ENCODE peak calls at places on chromosomes 12 and 14, in ten cellular contexts. B, N, R, X, P, T, E, L, J and A are unnamed samples.

GRCh38 chr14:60323199-60323891 is 74.3 kb downstream of the PPM1A start:
- DNase-seq in P (no peak), X (no peak), R (no peak), J (no peak), N (no peak), B (no peak), E (peak), L (no peak), T (no peak), A (no peak)

GRCh38 chr12:30914986-30915591 is 11.5 kb upstream of the TSPAN11 start:
- DNase-seq in R (no peak), B (no peak), X (no peak), N (no peak), J (no peak), E (no peak), L (no peak), P (no peak), T (no peak), A (no peak)

GRCh38 chr14:72607386-72608125 is 286.3 kb downstream of the DPF3 start:
- DNase-seq in P (no peak), X (peak), E (no peak), L (no peak), B (no peak), N (no peak), T (no peak), R (no peak), J (no peak), A (peak)

GRCh38 chr14:59695198-59695597 is 118.6 kb upstream of the CCDC175 start:
- DNase-seq in X (no peak), E (no peak), T (no peak), L (peak), P (no peak), R (no peak), B (no peak), J (no peak), N (no peak), A (no peak)

GRCh38 chr14:86799244-86799647 is 1193.7 kb downstream of the GALC start:
- DNase-seq in J (no peak), L (no peak), P (peak), B (no peak), E (peak), R (no peak), T (no peak), X (peak), N (peak), A (peak)

GRCh38 chr14:39266589-39266870 is 32.8 kb downstream of the MIA2 start:
- DNase-seq in B (no peak), L (peak), J (peak), T (no peak), N (no peak), P (no peak), E (no peak), R (peak), X (peak), A (no peak)

GRCh38 chr12:1618489-1618888 is 10.5 kb upstream of the WNT5B start:
- DNase-seq in B (no peak), L (no peak), J (no peak), X (no peak), P (no peak), R (no peak), E (no peak), T (no peak), N (no peak), A (peak)

GRCh38 chr12:56999456-56999855 is 6.9 kb downstream of the ZBTB39 start:
- DNase-seq in P (no peak), B (no peak), E (peak), X (peak), N (no peak), L (no peak), T (no peak), J (no peak), R (no peak), A (no peak)

GRCh38 chr12:14913381-14913781 is 25.0 kb downstream of the ERP27 start:
- DNase-seq in N (no peak), E (peak), J (no peak), X (no peak), T (no peak), P (no peak), L (no peak), R (no peak), B (no peak), A (no peak)

GRCh38 chr12:80632835-80633234 is 74.6 kb upstream of the MYF6 start:
- DNase-seq in N (no peak), R (no peak), E (peak), J (no peak), B (peak), T (peak), P (no peak), X (peak), L (no peak), A (no peak)

GRCh38 chr14:91246051-91246852 is 1.7 kb upstream of the GPR68 start:
- DNase-seq in N (no peak), P (no peak), T (no peak), X (no peak), B (no peak), E (no peak), L (no peak), R (no peak), J (no peak), A (no peak)

GRCh38 chr14:36365766-36366165 is 45.3 kb upstream of the MBIP start:
- DNase-seq in N (no peak), J (no peak), L (no peak), B (no peak), E (no peak), R (no peak), T (no peak), X (no peak), P (no peak), A (no peak)

GRCh38 chr14:31024577-31025334 is 693 bp upstream of the AP4S1 start:
- DNase-seq in B (no peak), T (no peak), L (no peak), E (peak), X (peak), N (no peak), J (no peak), P (no peak), R (no peak), A (peak)

GRCh38 chr12:105253882-105254513 is 18.0 kb upstream of the APPL2 start:
- DNase-seq in N (no peak), B (no peak), P (peak), T (no peak), E (peak), J (no peak), L (no peak), X (peak), R (no peak), A (peak)

GRCh38 chr14:101716077-101716950 is 45.2 kb upstream of the PPP2R5C start:
- DNase-seq in X (no peak), P (no peak), B (no peak), R (no peak), E (no peak), N (no peak), L (peak), T (no peak), J (no peak), A (no peak)

GRCh38 chr14:72237722-72238666 is 305.8 kb downstream of the RGS6 start:
- DNase-seq in R (no peak), B (no peak), N (no peak), J (no peak), X (no peak), L (no peak), T (no peak), P (no peak), E (no peak), A (no peak)

GRCh38 chr12:121579981-121580868 is 598 bp downstream of the KDM2B start:
- DNase-seq in B (peak), L (peak), E (peak), X (peak), P (no peak), R (peak), T (peak), N (no peak), J (peak), A (no peak)

GRCh38 chr14:73713206-73713803 is 879 bp downstream of the PNMA1 start:
- DNase-seq in J (no peak), N (no peak), L (no peak), T (no peak), P (no peak), E (no peak), X (no peak), R (no peak), B (no peak), A (no peak)

GRCh38 chr12:98151105-98151504 is 364.3 kb upstream of the TMPO start:
- DNase-seq in B (no peak), L (no peak), T (no peak), P (no peak), R (no peak), J (no peak), X (no peak), E (no peak), N (no peak), A (no peak)

GRCh38 chr12:96136129-96136528 is 58.0 kb upstream of the ELK3 start:
- DNase-seq in T (no peak), J (no peak), N (no peak), P (peak), B (no peak), X (peak), R (no peak), L (no peak), E (no peak), A (peak)

GRCh38 chr12:6272300-6273208 is 37.9 kb upstream of the PLEKHG6 start:
- DNase-seq in L (no peak), X (no peak), P (no peak), E (peak), J (no peak), B (peak), T (no peak), R (peak), N (no peak), A (peak)

GRCh38 chr12:132243596-132244289 is 85.6 kb downstream of the GALNT9 start:
- DNase-seq in R (peak), T (peak), N (no peak), X (no peak), B (peak), J (no peak), E (no peak), P (no peak), L (peak), A (no peak)

GRCh38 chr14:69877492-69877891 is 1.7 kb upstream of the SMOC1 start:
- DNase-seq in E (no peak), N (no peak), J (no peak), X (peak), R (no peak), P (no peak), T (peak), B (peak), L (no peak), A (no peak)

GRCh38 chr12:52280319-52280795 is 5.9 kb downstream of the KRT86 start:
- DNase-seq in R (peak), P (peak), J (no peak), X (peak), E (peak), L (peak), B (no peak), N (peak), T (no peak), A (peak)

GRCh38 chr12:76878899-76879709 is at the start of gene CSRP2:
- DNase-seq in L (peak), T (peak), N (peak), X (peak), P (peak), E (peak), B (peak), J (peak), R (peak), A (peak)

GRCh38 chr12:7907009-7907408 is 29.0 kb downstream of the SLC2A3 start:
- DNase-seq in T (peak), B (peak), R (no peak), N (no peak), E (peak), X (peak), J (no peak), L (no peak), P (no peak), A (peak)

GRCh38 chr14:36647827-36648753 is 13.6 kb upstream of the PAX9 start:
- DNase-seq in R (peak), T (peak), P (no peak), L (peak), E (peak), B (peak), N (no peak), J (no peak), X (peak), A (peak)

GRCh38 chr12:6229823-6230222 is 29.6 kb downstream of the CD9 start:
- DNase-seq in J (no peak), T (no peak), X (peak), P (peak), L (peak), B (no peak), N (peak), R (peak), E (peak), A (peak)

GRCh38 chr14:40252817-40253447 is 820.7 kb upstream of the FBXO33 start:
- DNase-seq in B (peak), T (peak), R (no peak), N (no peak), J (no peak), X (no peak), E (peak), L (no peak), P (no peak), A (no peak)

GRCh38 chr14:104137297-104138097 is 890 bp upstream of the KIF26A start:
- DNase-seq in B (peak), E (peak), P (no peak), X (peak), N (no peak), L (peak), J (peak), T (peak), R (peak), A (no peak)

GRCh38 chr14:89085154-89086059 is 261.0 kb downstream of the TTC8 start:
- DNase-seq in N (no peak), T (no peak), E (no peak), L (no peak), P (no peak), R (no peak), X (no peak), B (no peak), J (no peak), A (no peak)

GRCh38 chr12:57340104-57340503 is 89.1 kb upstream of the STAC3 start:
- DNase-seq in X (peak), B (peak), R (no peak), T (peak), N (peak), J (no peak), P (peak), L (peak), E (no peak), A (peak)

GRCh38 chr14:100215330-100215885 is 23.5 kb upstream of the YY1 start:
- DNase-seq in R (no peak), B (no peak), T (no peak), E (no peak), J (no peak), L (no peak), N (no peak), P (no peak), X (no peak), A (no peak)

GRCh38 chr12:41512531-41512930 is 324.4 kb downstream of the PDZRN4 start:
- DNase-seq in N (no peak), R (no peak), B (no peak), T (no peak), J (no peak), E (no peak), L (no peak), X (no peak), P (no peak), A (no peak)

GRCh38 chr14:22289570-22289969 is 299.5 kb downstream of the DAD1 start:
- DNase-seq in T (no peak), J (no peak), L (no peak), E (peak), N (no peak), R (no peak), B (no peak), P (no peak), X (no peak), A (no peak)

GRCh38 chr14:106083082-106083481 is 556.7 kb downstream of the TMEM121 start:
- DNase-seq in R (no peak), L (no peak), B (no peak), N (no peak), T (no peak), E (no peak), J (no peak), P (no peak), X (no peak), A (no peak)